ENCODE peak calls at places on chromosomes 6 and 20, in four cellular contexts. X is astrocyte, T is AG04450, H is mammary epithelial cell. E is an unnamed sample.

GRCh38 chr6:152905551-152906299 is 77.1 kb downstream of the FBXO5 start:
- DNase-seq in H (no peak), T (no peak), X (no peak), E (no peak)

GRCh38 chr6:149453597-149454340 is 31.0 kb downstream of the ZC3H12D start:
- DNase-seq in H (no peak), T (no peak), X (no peak), E (no peak)

GRCh38 chr6:90500458-90500857 is 86.4 kb downstream of the MAP3K7 start:
- DNase-seq in H (peak; percentile 44), X (no peak), T (no peak), E (no peak)

GRCh38 chr6:161272600-161273355 is 1.1 kb downstream of the AGPAT4 start:
- DNase-seq in T (no peak), X (peak; percentile 81), H (peak; percentile 15), E (no peak)

GRCh38 chr6:20693466-20694063 is 159.3 kb downstream of the CDKAL1 start:
- DNase-seq in H (peak; percentile 52), T (no peak), X (peak; percentile 39), E (no peak)

GRCh38 chr20:46365483-46366215 is 40.8 kb downstream of the ELMO2 start:
- DNase-seq in T (no peak), H (no peak), X (no peak), E (no peak)

GRCh38 chr6:139406577-139407343 is 32.3 kb upstream of the CITED2 start:
- DNase-seq in X (peak; percentile 25), T (no peak), H (no peak), E (no peak)

GRCh38 chr6:78598966-78599365 is 268.4 kb upstream of the IRAK1BP1 start:
- DNase-seq in H (peak; percentile 98), X (peak; percentile 99), T (peak; percentile 81), E (peak; percentile 85)

GRCh38 chr6:119858901-119859300 is 509.3 kb upstream of the MAN1A1 start:
- DNase-seq in T (no peak), X (peak; percentile 4), H (peak; percentile 6), E (peak; percentile 15)

GRCh38 chr20:60007452-60007851 is 49.2 kb downstream of the CDH26 start:
- DNase-seq in T (no peak), X (no peak), H (no peak), E (no peak)

GRCh38 chr6:145277358-145278097 is 457.8 kb downstream of the EPM2A start:
- DNase-seq in H (no peak), X (no peak), T (no peak), E (no peak)

GRCh38 chr20:32436142-32436861 is 78.2 kb downstream of the ASXL1 start:
- DNase-seq in X (no peak), T (no peak), H (no peak), E (no peak)

GRCh38 chr20:64222273-64222672 is 33.3 kb upstream of the PCMTD2 start:
- DNase-seq in X (peak; percentile 25), T (no peak), H (peak; percentile 91), E (no peak)

GRCh38 chr20:39129523-39129922 is 167.4 kb downstream of the DHX35 start:
- DNase-seq in H (no peak), X (no peak), T (no peak), E (no peak)

GRCh38 chr6:11785953-11786579 is 7.5 kb upstream of the ADTRP start:
- DNase-seq in H (no peak), T (no peak), X (no peak), E (no peak)

GRCh38 chr6:106609699-106610098 is 19.6 kb downstream of the RTN4IP1 start:
- DNase-seq in T (no peak), H (peak; percentile 26), X (no peak), E (no peak)

GRCh38 chr6:113344969-113345368 is 512.2 kb upstream of the MARCKS start:
- DNase-seq in H (peak; percentile 14), T (no peak), X (peak; percentile 60), E (no peak)

GRCh38 chr6:161922631-161923119 is 648.8 kb upstream of the AGPAT4 start:
- DNase-seq in T (peak; percentile 16), X (peak; percentile 72), H (peak; percentile 19), E (peak; percentile 60)

GRCh38 chr6:48068326-48069191 is 42.4 kb downstream of the PTCHD4 start:
- DNase-seq in H (no peak), T (no peak), X (no peak), E (no peak)

GRCh38 chr6:144119376-144119775 is 24.0 kb upstream of the SF3B5 start:
- DNase-seq in H (no peak), T (no peak), X (no peak), E (no peak)

GRCh38 chr6:38012573-38012972 is 193.0 kb downstream of the ZFAND3 start:
- DNase-seq in H (peak; percentile 30), X (peak; percentile 30), T (peak; percentile 27), E (no peak)

GRCh38 chr6:104428201-104428600 is 431.5 kb downstream of the HACE1 start:
- DNase-seq in T (no peak), H (no peak), X (no peak), E (no peak)

GRCh38 chr20:38342196-38342595 is 4.1 kb upstream of the LBP start:
- DNase-seq in X (no peak), T (no peak), H (no peak), E (no peak)

GRCh38 chr6:168162366-168162765 is 83.4 kb upstream of the FRMD1 start:
- DNase-seq in X (no peak), H (no peak), T (no peak), E (no peak)

GRCh38 chr6:129251669-129252376 is 368.9 kb downstream of the LAMA2 start:
- DNase-seq in X (peak; percentile 61), H (peak; percentile 58), T (peak; percentile 32), E (peak; percentile 25)

GRCh38 chr6:93799226-93799625 is 379.9 kb upstream of the EPHA7 start:
- DNase-seq in H (no peak), T (no peak), X (peak; percentile 22), E (no peak)

GRCh38 chr6:56850618-56851017 is 104.3 kb upstream of the BEND6 start:
- DNase-seq in X (no peak), T (no peak), H (peak; percentile 8), E (no peak)
- H3K4me3 ChIP-seq in X (peak overlapping the region; percentile 85), T (peak overlapping the region; percentile 69), H (peak overlapping the region; percentile 49), E (peak overlapping the region; percentile 63)

GRCh38 chr6:141451176-141451507 is 681.6 kb upstream of the GJE1 start:
- DNase-seq in X (no peak), T (no peak), H (no peak), E (no peak)

GRCh38 chr6:141445928-141446628 is 686.6 kb upstream of the GJE1 start:
- DNase-seq in H (no peak), X (no peak), T (no peak), E (no peak)

GRCh38 chr6:141452354-141452686 is 680.4 kb upstream of the GJE1 start:
- DNase-seq in H (no peak), T (no peak), X (no peak), E (no peak)

GRCh38 chr6:141451508-141452353 is 681.0 kb upstream of the GJE1 start:
- DNase-seq in X (peak; percentile 81), H (peak; percentile 50), T (peak; percentile 32), E (peak; percentile 16)
- H3K4me3 ChIP-seq in X (no peak overlapping the region), H (no peak overlapping the region), T (no peak overlapping the region), E (no peak overlapping the region)

DNA sequence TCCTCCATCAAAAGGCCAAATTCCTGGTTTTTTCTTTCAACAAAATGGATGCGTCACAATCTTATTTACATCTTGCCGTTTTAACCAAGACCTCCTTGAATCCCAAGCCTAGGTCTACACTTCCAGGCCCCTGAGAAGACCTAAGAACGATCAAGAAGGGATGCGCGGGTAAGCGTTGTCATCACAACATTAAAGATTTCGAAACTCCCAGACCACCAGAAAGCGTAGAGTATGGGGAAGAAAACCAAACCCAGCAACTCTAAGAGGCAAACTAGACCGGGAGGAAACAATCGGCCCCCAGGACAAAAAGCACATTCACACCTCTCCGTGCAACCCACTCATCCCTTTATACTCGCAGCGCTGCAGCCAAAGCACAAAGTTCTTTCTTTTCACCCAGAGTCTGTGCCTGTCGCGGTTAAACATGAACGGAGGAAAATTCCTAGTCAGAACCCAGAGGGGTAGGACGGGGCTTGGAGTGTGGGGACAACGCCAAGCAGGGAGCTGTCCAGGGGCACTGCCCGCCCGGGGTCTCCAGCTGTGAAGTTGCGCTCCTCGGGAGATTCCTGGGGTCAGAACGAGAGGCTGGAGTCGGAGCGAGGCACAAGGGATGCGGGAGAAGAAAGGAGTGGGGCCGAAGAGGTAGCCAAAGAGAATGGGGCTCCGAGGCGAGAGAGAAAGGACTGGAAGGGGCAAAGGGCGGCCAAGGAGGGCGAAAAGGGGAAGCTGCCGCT is 715 bp downstream of the OSER1 start:
- DNase-seq in H (no peak), X (peak; percentile 28), T (no peak), E (no peak)
- H3K4me3 ChIP-seq in H (peak overlapping the region; percentile 97), X (peak overlapping the region; percentile 88), T (peak overlapping the region; percentile 95), E (peak overlapping the region; percentile 79)

GRCh38 chr20:50111829-50112495 is 988 bp downstream of the UBE2V1 start:
- DNase-seq in X (no peak), H (no peak), T (no peak), E (no peak)

GRCh38 chr20:50111120-50111828 is 1.7 kb downstream of the UBE2V1 start:
- DNase-seq in T (no peak), H (peak; percentile 78), X (peak; percentile 61), E (no peak)

GRCh38 chr20:50108571-50109235 is 4.2 kb downstream of the UBE2V1 start:
- DNase-seq in T (no peak), H (no peak), X (no peak), E (no peak)

GRCh38 chr20:50112512-50113419 is at the start of gene UBE2V1:
- DNase-seq in H (peak; percentile 85), X (peak; percentile 71), T (peak; percentile 47), E (peak; percentile 66)

DNA sequence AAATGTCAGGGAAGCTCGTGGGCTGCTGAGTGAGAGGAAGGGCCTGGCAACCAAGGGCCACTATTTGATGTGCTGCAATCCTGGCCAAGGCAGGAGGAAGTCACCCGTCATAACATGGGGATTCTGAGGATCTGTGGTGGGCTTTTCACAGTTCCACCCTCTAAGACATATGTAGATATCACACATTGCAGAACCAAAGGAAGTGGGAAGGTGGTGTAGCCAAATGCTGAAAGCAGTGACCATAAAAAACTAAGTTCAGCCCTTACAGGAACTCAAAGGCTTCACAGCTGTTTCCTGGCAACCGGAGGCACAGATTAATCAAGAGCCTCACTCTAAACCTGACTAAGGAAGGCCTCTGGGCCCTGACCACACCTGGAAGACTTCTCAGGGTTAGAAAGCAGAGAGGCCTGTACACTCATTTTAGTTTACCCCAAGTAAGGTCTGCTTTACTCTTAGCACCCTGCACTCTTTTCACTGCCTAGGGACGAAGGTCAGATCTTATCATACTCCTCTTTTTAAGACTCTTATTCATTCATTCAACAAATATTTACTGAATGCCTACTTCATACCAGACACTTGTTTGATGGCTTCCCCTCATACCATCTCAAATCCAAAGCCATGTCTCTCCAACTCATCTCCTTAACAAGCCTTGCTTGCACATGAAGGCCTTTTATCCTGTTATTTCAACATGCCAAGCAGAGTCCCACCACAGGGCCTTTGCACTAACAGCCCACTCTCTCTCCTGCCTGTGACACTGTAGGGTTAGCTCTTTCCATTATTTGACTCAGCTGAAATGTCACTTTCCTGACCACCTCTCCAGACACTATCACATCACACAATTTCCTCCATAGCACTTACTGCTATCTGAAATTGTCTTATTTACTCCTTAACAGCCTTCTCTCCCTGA is 2.6 kb downstream of the UBE2V1 start:
- DNase-seq in H (peak; percentile 84), X (peak; percentile 74), T (no peak), E (no peak)
- H3K4me3 ChIP-seq in H (no peak overlapping the region), X (peak overlapping the region; percentile 84), T (peak overlapping the region; percentile 92), E (peak overlapping the region; percentile 78)

GRCh38 chr6:36840471-36841461 is 1.5 kb upstream of the CPNE5 start:
- DNase-seq in T (no peak), X (no peak), H (no peak), E (no peak)
- H3K4me3 ChIP-seq in T (peak overlapping the region; percentile 60), X (no peak overlapping the region), H (no peak overlapping the region), E (peak overlapping the region; percentile 47)

GRCh38 chr6:34234667-34235604 is 1.7 kb upstream of the HMGA1 start:
- DNase-seq in H (no peak), X (no peak), T (no peak), E (no peak)
- H3K4me3 ChIP-seq in H (no peak overlapping the region), X (no peak overlapping the region), T (no peak overlapping the region), E (no peak overlapping the region)

E was measured in skeletal muscle cell.